ENCODE peak calls at places on chromosomes 3 and 15, in nine cellular contexts. J, U, W, O, B, X, Z, P and T are unnamed samples. For H3K4me1, the result is how much of the 10 kb centered on the place peaks cover.

GRCh38 chr15:48963524-48964113 is at the start of gene SHC4:
- DNase-seq in P (peak), J (peak), O (peak), W (no peak), B (peak), X (no peak), U (no peak), Z (peak), T (peak)

GRCh38 chr3:142022381-142022780 is 127.0 kb downstream of the TFDP2 start:
- DNase-seq in O (no peak), W (no peak), P (no peak), B (peak), U (no peak), Z (peak), X (no peak), J (peak), T (no peak)

GRCh38 chr15:60381148-60381788 is 16.5 kb downstream of the ANXA2 start:
- DNase-seq in P (no peak), X (no peak), W (no peak), O (no peak), U (no peak), Z (no peak), J (no peak), B (no peak), T (no peak)

GRCh38 chr3:53881691-53882593 is at the start of gene ACTR8:
- DNase-seq in W (peak), Z (peak), X (peak), U (no peak), J (peak), P (peak), O (peak), B (peak), T (peak)

GRCh38 chr3:100257601-100258000 is 3.2 kb upstream of the TBC1D23 start:
- DNase-seq in O (no peak), B (no peak), W (no peak), Z (no peak), P (no peak), X (no peak), J (no peak), U (no peak), T (no peak)

GRCh38 chr3:159948423-159949140 is 40.1 kb upstream of the IL12A start:
- DNase-seq in U (no peak), J (no peak), P (no peak), Z (no peak), O (no peak), W (no peak), X (no peak), B (no peak), T (no peak)

GRCh38 chr3:94171954-94172353 is 109.1 kb downstream of the NSUN3 start:
- DNase-seq in J (no peak), P (no peak), B (no peak), W (no peak), U (no peak), X (no peak), O (no peak), Z (no peak), T (no peak)

GRCh38 chr15:81085213-81085612 is 48.9 kb upstream of the CFAP161 start:
- DNase-seq in O (no peak), B (no peak), W (no peak), X (no peak), P (no peak), Z (no peak), U (no peak), J (peak), T (no peak)

GRCh38 chr3:185342458-185343169 is 20.3 kb upstream of the MAP3K13 start:
- DNase-seq in B (no peak), P (no peak), Z (no peak), U (no peak), O (no peak), W (no peak), X (no peak), J (no peak), T (no peak)

GRCh38 chr3:36701903-36702374 is 62.4 kb downstream of the DCLK3 start:
- DNase-seq in P (no peak), Z (no peak), J (peak), U (peak), B (peak), O (no peak), W (no peak), X (no peak), T (no peak)

GRCh38 chr3:43389388-43390254 is 103.3 kb downstream of the SNRK start:
- DNase-seq in Z (no peak), W (peak), X (peak), P (no peak), U (peak), J (peak), O (no peak), B (peak), T (no peak)

GRCh38 chr3:181622365-181622764 is 89.4 kb upstream of the SOX2 start:
- DNase-seq in B (peak), Z (no peak), U (no peak), O (no peak), J (peak), W (no peak), P (no peak), X (no peak), T (no peak)

GRCh38 chr15:25796395-25796794 is 66.7 kb downstream of the ATP10A start:
- DNase-seq in J (no peak), U (no peak), P (no peak), O (peak), W (no peak), X (no peak), B (no peak), Z (no peak), T (no peak)

GRCh38 chr3:180274536-180274935 is 237.8 kb upstream of the PEX5L start:
- DNase-seq in O (no peak), B (no peak), Z (no peak), X (no peak), P (no peak), W (no peak), J (no peak), U (no peak), T (no peak)

GRCh38 chr3:135516143-135516542 is 449.4 kb upstream of the PPP2R3A start:
- DNase-seq in P (no peak), U (no peak), W (no peak), X (no peak), J (no peak), B (no peak), O (no peak), Z (peak), T (no peak)

GRCh38 chr3:78139166-78139565 is 1099.3 kb downstream of the ROBO2 start:
- DNase-seq in J (peak), P (no peak), B (peak), Z (no peak), W (no peak), X (no peak), O (no peak), U (no peak), T (no peak)

GRCh38 chr3:53820756-53821580 is 25.3 kb downstream of the CHDH start:
- DNase-seq in O (no peak), J (no peak), U (no peak), X (no peak), W (no peak), Z (no peak), P (peak), B (no peak), T (no peak)

GRCh38 chr3:133467780-133468179 is 67.9 kb downstream of the BFSP2 start:
- DNase-seq in P (no peak), Z (no peak), X (no peak), J (no peak), O (no peak), B (no peak), U (no peak), W (no peak), T (no peak)

GRCh38 chr3:41210966-41211365 is 11.7 kb downstream of the CTNNB1 start:
- DNase-seq in W (no peak), B (no peak), P (no peak), U (no peak), Z (no peak), J (no peak), X (no peak), O (no peak), T (no peak)
- H3K4me1 ChIP-seq in W (under half), B (under half), P (under half), U (under half), Z (under half), J (under half), X (half or more), O (under half), T (under half)

GRCh38 chr15:77617507-77618285 is 15.0 kb downstream of the LINGO1 start:
- DNase-seq in O (peak), J (no peak), B (no peak), X (no peak), Z (peak), P (no peak), U (no peak), W (no peak), T (no peak)
- TF ChIP-seq CTCF in O (peak), J (peak), B (no peak), X (no peak), Z (peak), P (peak), U (peak), W (no peak), T (peak)

GRCh38 chr15:90347666-90348065 is 4.4 kb upstream of the ZNF774 start:
- DNase-seq in X (no peak), W (no peak), Z (no peak), P (no peak), O (no peak), U (no peak), B (no peak), J (no peak), T (no peak)
- H3K4me1 ChIP-seq in X (under half), W (under half), Z (under half), P (under half), O (under half), U (under half), B (under half), J (under half), T (under half)

DNA sequence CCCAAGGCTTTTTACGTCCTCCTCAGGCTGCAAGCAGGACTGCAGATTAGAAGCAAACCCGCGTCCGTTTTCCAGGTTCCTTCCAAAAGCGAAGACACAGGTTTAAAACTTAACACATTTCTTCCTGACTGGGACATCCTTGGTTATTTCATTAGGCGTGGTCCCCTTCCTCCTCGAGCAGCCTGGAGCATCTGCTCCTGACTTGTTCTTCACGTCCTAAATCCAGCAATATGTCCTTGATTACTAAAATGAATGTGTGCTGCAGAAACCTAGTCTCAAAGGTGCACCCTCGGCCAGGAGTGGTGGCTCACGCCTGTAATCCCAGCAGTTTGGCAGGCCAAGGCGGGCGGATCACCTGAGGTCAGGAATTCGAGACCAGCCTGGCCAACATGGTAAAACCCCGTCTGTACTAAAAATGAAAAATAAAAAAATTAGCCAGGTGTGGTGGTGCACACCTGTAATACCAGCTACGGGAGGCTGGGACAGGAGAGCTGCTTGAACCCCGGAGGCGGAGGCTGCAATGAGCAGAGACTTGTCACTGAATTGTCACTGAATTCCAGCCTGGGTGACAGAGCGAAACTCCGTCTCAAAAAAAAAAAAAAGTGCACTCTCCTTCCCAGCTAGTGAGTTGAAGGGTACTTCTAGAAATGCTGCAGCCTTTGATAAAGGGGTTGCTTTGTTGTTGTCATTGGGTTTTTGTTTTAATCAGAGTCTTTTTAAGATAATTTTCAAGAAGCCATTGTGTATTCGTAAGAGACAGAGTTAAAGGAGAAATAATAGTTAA is 853 bp upstream of the LRIG1 start:
- DNase-seq in U (no peak), J (no peak), P (peak), O (no peak), B (no peak), X (no peak), Z (no peak), W (no peak), T (no peak)
- TF ChIP-seq CTCF in U (no peak), J (no peak), P (no peak), O (no peak), B (peak), X (no peak), Z (no peak), W (no peak), T (peak)

DNA sequence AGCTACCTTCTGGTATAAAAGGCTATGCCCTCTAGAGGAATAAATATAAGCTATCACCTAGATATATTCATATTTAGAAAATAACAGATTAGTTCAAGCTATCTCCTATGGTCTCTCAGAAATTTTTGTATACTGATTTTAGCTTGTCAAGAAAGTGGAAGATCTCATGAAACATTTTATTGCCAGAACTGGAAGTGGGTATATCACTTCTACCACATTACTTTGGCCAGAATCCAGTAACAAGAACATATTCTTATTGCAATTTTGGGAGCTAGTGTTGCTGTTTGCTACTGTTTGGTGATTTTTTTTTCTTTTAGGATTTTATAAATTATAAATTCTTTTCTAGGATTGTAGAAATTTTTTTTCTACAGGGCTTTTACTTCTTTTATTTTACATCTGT is 14.2 kb upstream of the DIPK2A start:
- DNase-seq in X (no peak), J (no peak), B (no peak), Z (no peak), U (no peak), P (no peak), W (no peak), O (no peak), T (no peak)
- H3K4me1 ChIP-seq in X (under half), J (under half), B (under half), Z (under half), U (under half), P (under half), W (under half), O (under half), T (under half)

GRCh38 chr3:108493862-108494261 is 16.5 kb downstream of the MYH15 start:
- DNase-seq in P (peak), J (no peak), W (no peak), O (peak), X (no peak), U (no peak), Z (no peak), B (no peak), T (no peak)
- TF ChIP-seq CTCF in P (no peak), J (peak), W (peak), O (no peak), X (peak), U (peak), Z (no peak), B (no peak), T (peak)

DNA sequence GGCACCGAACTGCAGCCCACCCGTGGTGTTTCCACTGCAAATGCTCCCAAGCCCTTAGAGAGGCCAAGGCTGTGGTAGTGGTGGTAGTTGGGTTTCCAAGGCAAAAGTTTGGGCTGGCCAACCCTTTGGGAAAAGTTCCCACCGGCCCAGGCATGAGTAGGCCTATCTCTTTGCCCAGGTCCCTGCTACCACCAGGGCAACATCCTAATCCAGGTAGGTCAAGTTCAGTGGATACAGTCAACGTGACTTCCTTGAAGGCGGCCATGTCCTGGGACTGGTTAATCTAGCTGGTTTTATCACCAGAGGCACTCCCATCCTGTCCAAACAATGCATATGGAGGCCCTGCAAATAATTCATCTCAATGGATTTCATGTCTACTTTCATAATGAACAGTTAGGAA is 1.6 kb upstream of the ONECUT1 start:
- DNase-seq in B (no peak), X (no peak), Z (no peak), J (no peak), O (no peak), W (no peak), U (no peak), P (no peak), T (no peak)
- H3K4me1 ChIP-seq in B (under half), X (under half), Z (under half), J (under half), O (under half), W (under half), U (under half), P (under half), T (under half)